ENCODE peak calls at places on chromosomes 6 and 20, in eight cellular contexts. One of them, this sample, is unnamed. For H3K9me3 and H3K4me1, the result is how much of the 10 kb centered on the place peaks cover.

GRCh38 chr20:2387180-2387577 is 6.5 kb downstream of the TGM6 start:
- DNase-seq in SK-N-SH: peak
- DNase-seq in spleen: no peak
- DNase-seq in IMR-90: peak
- DNase-seq in PC-3: peak
- DNase-seq in uterus: no peak
- DNase-seq in lower lobe of right lung: no peak
- DNase-seq in ascending aorta: peak
- DNase-seq in this sample: no peak

GRCh38 chr20:2206957-2207769 is 88.6 kb upstream of the TGM3 start:
- DNase-seq in uterus: peak
- DNase-seq in PC-3: peak
- DNase-seq in spleen: peak
- DNase-seq in SK-N-SH: peak
- DNase-seq in ascending aorta: peak
- DNase-seq in IMR-90: peak
- DNase-seq in lower lobe of right lung: peak
- DNase-seq in this sample: peak

GRCh38 chr20:22470620-22471026 is 113.7 kb downstream of the FOXA2 start:
- DNase-seq in SK-N-SH: no peak
- DNase-seq in IMR-90: no peak
- DNase-seq in uterus: no peak
- DNase-seq in lower lobe of right lung: no peak
- DNase-seq in ascending aorta: no peak
- DNase-seq in spleen: no peak
- DNase-seq in PC-3: no peak
- DNase-seq in this sample: no peak

GRCh38 chr20:43721429-43722152 is 5.2 kb downstream of the GTSF1L start:
- DNase-seq in PC-3: no peak
- DNase-seq in IMR-90: no peak
- DNase-seq in lower lobe of right lung: no peak
- DNase-seq in ascending aorta: no peak
- DNase-seq in SK-N-SH: no peak
- DNase-seq in spleen: no peak
- DNase-seq in uterus: no peak
- DNase-seq in this sample: peak

GRCh38 chr6:1461207-1461606 is 71.8 kb downstream of the FOXF2 start:
- DNase-seq in spleen: no peak
- DNase-seq in SK-N-SH: no peak
- DNase-seq in PC-3: peak
- DNase-seq in lower lobe of right lung: no peak
- DNase-seq in uterus: no peak
- DNase-seq in ascending aorta: no peak
- DNase-seq in IMR-90: peak
- DNase-seq in this sample: no peak

GRCh38 chr20:33839591-33839990 is 28.4 kb downstream of the CHMP4B start:
- DNase-seq in uterus: no peak
- DNase-seq in IMR-90: no peak
- DNase-seq in lower lobe of right lung: no peak
- DNase-seq in ascending aorta: no peak
- DNase-seq in SK-N-SH: peak
- DNase-seq in PC-3: no peak
- DNase-seq in spleen: no peak
- DNase-seq in this sample: no peak

GRCh38 chr6:33814663-33814985 is 10.8 kb upstream of the MLN start:
- DNase-seq in spleen: no peak
- DNase-seq in PC-3: no peak
- DNase-seq in uterus: no peak
- DNase-seq in IMR-90: no peak
- DNase-seq in ascending aorta: no peak
- DNase-seq in SK-N-SH: no peak
- DNase-seq in lower lobe of right lung: no peak
- DNase-seq in this sample: no peak

GRCh38 chr20:19114410-19114809 is 98.0 kb upstream of the SLC24A3 start:
- DNase-seq in uterus: no peak
- DNase-seq in spleen: no peak
- DNase-seq in lower lobe of right lung: no peak
- DNase-seq in IMR-90: no peak
- DNase-seq in ascending aorta: no peak
- DNase-seq in SK-N-SH: no peak
- DNase-seq in PC-3: peak
- DNase-seq in this sample: no peak

GRCh38 chr20:15930324-15931305 is 642.6 kb downstream of the KIF16B start:
- DNase-seq in IMR-90: peak
- DNase-seq in lower lobe of right lung: no peak
- DNase-seq in uterus: no peak
- DNase-seq in PC-3: peak
- DNase-seq in SK-N-SH: peak
- DNase-seq in spleen: no peak
- DNase-seq in ascending aorta: no peak
- DNase-seq in this sample: no peak

GRCh38 chr6:37502703-37503485 is 3.2 kb upstream of the CCDC167 start:
- DNase-seq in ascending aorta: no peak
- DNase-seq in IMR-90: no peak
- DNase-seq in PC-3: no peak
- DNase-seq in uterus: no peak
- DNase-seq in spleen: peak
- DNase-seq in lower lobe of right lung: peak
- DNase-seq in SK-N-SH: no peak
- DNase-seq in this sample: no peak

GRCh38 chr6:13538600-13538999 is 35.8 kb upstream of the SIRT5 start:
- DNase-seq in SK-N-SH: no peak
- DNase-seq in lower lobe of right lung: no peak
- DNase-seq in spleen: no peak
- DNase-seq in IMR-90: no peak
- DNase-seq in uterus: no peak
- DNase-seq in ascending aorta: no peak
- DNase-seq in PC-3: no peak
- DNase-seq in this sample: no peak

GRCh38 chr6:4358414-4359107 is 223.2 kb upstream of the ECI2 start:
- DNase-seq in uterus: peak
- DNase-seq in lower lobe of right lung: peak
- DNase-seq in SK-N-SH: peak
- DNase-seq in PC-3: peak
- DNase-seq in IMR-90: peak
- DNase-seq in spleen: peak
- DNase-seq in ascending aorta: peak
- DNase-seq in this sample: peak

GRCh38 chr6:21500894-21501293 is 92.7 kb upstream of the SOX4 start:
- DNase-seq in PC-3: no peak
- DNase-seq in lower lobe of right lung: no peak
- DNase-seq in uterus: no peak
- DNase-seq in IMR-90: no peak
- DNase-seq in spleen: no peak
- DNase-seq in SK-N-SH: no peak
- DNase-seq in ascending aorta: no peak
- DNase-seq in this sample: no peak

GRCh38 chr6:14228571-14228970 is 111.0 kb downstream of the CD83 start:
- DNase-seq in IMR-90: peak
- DNase-seq in uterus: no peak
- DNase-seq in SK-N-SH: no peak
- DNase-seq in spleen: no peak
- DNase-seq in PC-3: no peak
- DNase-seq in lower lobe of right lung: no peak
- DNase-seq in ascending aorta: no peak
- DNase-seq in this sample: no peak

GRCh38 chr6:168075787-168076202 is 3.2 kb downstream of the FRMD1 start:
- DNase-seq in IMR-90: no peak
- DNase-seq in lower lobe of right lung: no peak
- DNase-seq in spleen: no peak
- DNase-seq in ascending aorta: no peak
- DNase-seq in PC-3: no peak
- DNase-seq in uterus: no peak
- DNase-seq in SK-N-SH: no peak
- DNase-seq in this sample: no peak

GRCh38 chr20:19849341-19850189 is 91.5 kb downstream of the RIN2 start:
- DNase-seq in IMR-90: no peak
- DNase-seq in uterus: no peak
- DNase-seq in PC-3: no peak
- DNase-seq in spleen: no peak
- DNase-seq in ascending aorta: no peak
- DNase-seq in SK-N-SH: no peak
- DNase-seq in lower lobe of right lung: no peak
- DNase-seq in this sample: no peak

GRCh38 chr6:111871725-111872520 is 1.3 kb downstream of the FYN start:
- DNase-seq in spleen: peak
- DNase-seq in uterus: peak
- DNase-seq in lower lobe of right lung: no peak
- DNase-seq in ascending aorta: peak
- DNase-seq in PC-3: peak
- DNase-seq in SK-N-SH: peak
- DNase-seq in IMR-90: peak
- DNase-seq in this sample: no peak

GRCh38 chr6:6748001-6748400 is 159.5 kb downstream of the LY86 start:
- DNase-seq in uterus: no peak
- DNase-seq in lower lobe of right lung: no peak
- DNase-seq in PC-3: no peak
- DNase-seq in SK-N-SH: no peak
- DNase-seq in spleen: no peak
- DNase-seq in IMR-90: no peak
- DNase-seq in ascending aorta: no peak
- DNase-seq in this sample: no peak

GRCh38 chr6:20056350-20056992 is 155.8 kb downstream of the MBOAT1 start:
- DNase-seq in IMR-90: peak
- DNase-seq in uterus: no peak
- DNase-seq in lower lobe of right lung: no peak
- DNase-seq in spleen: no peak
- DNase-seq in SK-N-SH: peak
- DNase-seq in ascending aorta: no peak
- DNase-seq in PC-3: peak
- DNase-seq in this sample: no peak

GRCh38 chr6:148027201-148027600 is 315.4 kb upstream of the SASH1 start:
- DNase-seq in SK-N-SH: no peak
- DNase-seq in lower lobe of right lung: no peak
- DNase-seq in ascending aorta: no peak
- DNase-seq in IMR-90: no peak
- DNase-seq in PC-3: peak
- DNase-seq in uterus: no peak
- DNase-seq in spleen: no peak
- DNase-seq in this sample: no peak

GRCh38 chr20:13289031-13289430 is 68.0 kb downstream of the ISM1 start:
- DNase-seq in uterus: no peak
- DNase-seq in SK-N-SH: no peak
- DNase-seq in ascending aorta: no peak
- DNase-seq in IMR-90: no peak
- DNase-seq in lower lobe of right lung: no peak
- DNase-seq in PC-3: no peak
- DNase-seq in spleen: no peak
- DNase-seq in this sample: no peak

GRCh38 chr6:63745784-63746183 is 110.2 kb downstream of the PHF3 start:
- DNase-seq in spleen: no peak
- DNase-seq in PC-3: no peak
- DNase-seq in uterus: no peak
- DNase-seq in IMR-90: no peak
- DNase-seq in ascending aorta: no peak
- DNase-seq in lower lobe of right lung: no peak
- DNase-seq in SK-N-SH: no peak
- DNase-seq in this sample: no peak

GRCh38 chr6:122649701-122650100 is 39.5 kb downstream of the PKIB start:
- DNase-seq in SK-N-SH: no peak
- DNase-seq in lower lobe of right lung: no peak
- DNase-seq in IMR-90: no peak
- DNase-seq in ascending aorta: no peak
- DNase-seq in spleen: no peak
- DNase-seq in uterus: no peak
- DNase-seq in PC-3: peak
- DNase-seq in this sample: no peak

GRCh38 chr6:62891065-62891647 is 320.1 kb upstream of the FKBP1C start:
- DNase-seq in PC-3: peak
- DNase-seq in spleen: no peak
- DNase-seq in ascending aorta: no peak
- DNase-seq in uterus: no peak
- DNase-seq in SK-N-SH: peak
- DNase-seq in IMR-90: no peak
- DNase-seq in lower lobe of right lung: no peak
- DNase-seq in this sample: no peak

GRCh38 chr6:90816764-90817163 is 229.9 kb upstream of the MAP3K7 start:
- DNase-seq in PC-3: no peak
- DNase-seq in SK-N-SH: no peak
- DNase-seq in spleen: no peak
- DNase-seq in IMR-90: no peak
- DNase-seq in uterus: no peak
- DNase-seq in lower lobe of right lung: no peak
- DNase-seq in ascending aorta: no peak
- DNase-seq in this sample: no peak
- H3K9me3 ChIP-seq in PC-3: under half
- H3K9me3 ChIP-seq in SK-N-SH: under half
- H3K9me3 ChIP-seq in spleen: under half
- H3K9me3 ChIP-seq in IMR-90: under half
- H3K9me3 ChIP-seq in uterus: under half
- H3K9me3 ChIP-seq in lower lobe of right lung: under half
- H3K9me3 ChIP-seq in ascending aorta: under half
- H3K9me3 ChIP-seq in this sample: under half

GRCh38 chr6:15663057-15663638 is 320 bp upstream of the DTNBP1 start:
- DNase-seq in spleen: no peak
- DNase-seq in ascending aorta: no peak
- DNase-seq in PC-3: peak
- DNase-seq in IMR-90: peak
- DNase-seq in uterus: no peak
- DNase-seq in SK-N-SH: peak
- DNase-seq in lower lobe of right lung: no peak
- DNase-seq in this sample: no peak
- TF ChIP-seq CTCF in spleen: no peak
- TF ChIP-seq CTCF in ascending aorta: no peak
- TF ChIP-seq CTCF in PC-3: no peak
- TF ChIP-seq CTCF in IMR-90: no peak
- TF ChIP-seq CTCF in uterus: no peak
- TF ChIP-seq CTCF in SK-N-SH: no peak
- TF ChIP-seq CTCF in lower lobe of right lung: no peak
- TF ChIP-seq CTCF in this sample: no peak

GRCh38 chr6:11214911-11215310 is 17.6 kb downstream of the NEDD9 start:
- DNase-seq in ascending aorta: no peak
- DNase-seq in IMR-90: no peak
- DNase-seq in SK-N-SH: no peak
- DNase-seq in lower lobe of right lung: no peak
- DNase-seq in spleen: no peak
- DNase-seq in uterus: no peak
- DNase-seq in PC-3: no peak
- DNase-seq in this sample: no peak
- H3K4me1 ChIP-seq in ascending aorta: half or more
- H3K4me1 ChIP-seq in IMR-90: under half
- H3K4me1 ChIP-seq in SK-N-SH: half or more
- H3K4me1 ChIP-seq in lower lobe of right lung: half or more
- H3K4me1 ChIP-seq in spleen: half or more
- H3K4me1 ChIP-seq in uterus: under half
- H3K4me1 ChIP-seq in PC-3: under half
- H3K4me1 ChIP-seq in this sample: half or more

GRCh38 chr6:106783631-106784566 is 154.5 kb downstream of the QRSL1 start:
- DNase-seq in PC-3: peak
- DNase-seq in ascending aorta: no peak
- DNase-seq in SK-N-SH: no peak
- DNase-seq in IMR-90: no peak
- DNase-seq in spleen: no peak
- DNase-seq in lower lobe of right lung: no peak
- DNase-seq in uterus: no peak
- DNase-seq in this sample: no peak

GRCh38 chr6:106778943-106779342 is 149.6 kb downstream of the QRSL1 start:
- DNase-seq in PC-3: no peak
- DNase-seq in spleen: no peak
- DNase-seq in lower lobe of right lung: no peak
- DNase-seq in SK-N-SH: no peak
- DNase-seq in uterus: no peak
- DNase-seq in ascending aorta: no peak
- DNase-seq in IMR-90: no peak
- DNase-seq in this sample: no peak

GRCh38 chr6:106787327-106788196 is 158.2 kb downstream of the QRSL1 start:
- DNase-seq in uterus: no peak
- DNase-seq in SK-N-SH: no peak
- DNase-seq in ascending aorta: no peak
- DNase-seq in PC-3: no peak
- DNase-seq in spleen: no peak
- DNase-seq in lower lobe of right lung: no peak
- DNase-seq in IMR-90: no peak
- DNase-seq in this sample: no peak

GRCh38 chr6:106782524-106783265 is 153.3 kb downstream of the QRSL1 start:
- DNase-seq in spleen: no peak
- DNase-seq in SK-N-SH: no peak
- DNase-seq in PC-3: no peak
- DNase-seq in lower lobe of right lung: no peak
- DNase-seq in IMR-90: no peak
- DNase-seq in ascending aorta: no peak
- DNase-seq in uterus: no peak
- DNase-seq in this sample: no peak
- H3K9me3 ChIP-seq in spleen: under half
- H3K9me3 ChIP-seq in SK-N-SH: under half
- H3K9me3 ChIP-seq in PC-3: under half
- H3K9me3 ChIP-seq in lower lobe of right lung: under half
- H3K9me3 ChIP-seq in IMR-90: under half
- H3K9me3 ChIP-seq in ascending aorta: under half
- H3K9me3 ChIP-seq in uterus: under half
- H3K9me3 ChIP-seq in this sample: under half